ENCODE peak calls at places on chromosomes 7 and 10, in five cellular contexts. R, B, H, A and N are unnamed samples.

GRCh38 chr10:73534857-73535256 is 39.0 kb upstream of the PPP3CB start:
- DNase-seq in R (no peak), B (no peak), H (no peak), A (no peak), N (no peak)

GRCh38 chr7:55048221-55048859 is 29.5 kb downstream of the EGFR start:
- DNase-seq in R (no peak), B (no peak), H (no peak), A (no peak), N (no peak)

GRCh38 chr7:129438839-129439640 is 4.8 kb downstream of the STRIP2 start:
- DNase-seq in R (peak), B (no peak), H (no peak), A (no peak), N (no peak)

GRCh38 chr7:136234040-136234439 is 256.9 kb upstream of the MTPN start:
- DNase-seq in R (no peak), B (no peak), H (no peak), A (no peak), N (no peak)

GRCh38 chr7:30503273-30504212 is 1.1 kb downstream of the GGCT start:
- DNase-seq in R (no peak), B (no peak), H (no peak), A (no peak), N (no peak)

GRCh38 chr7:93117852-93118530 is at the start of gene SAMD9:
- DNase-seq in R (peak), B (peak), H (no peak), A (no peak), N (peak)

GRCh38 chr10:27659786-27660185 is 85.8 kb downstream of the MKX start:
- DNase-seq in R (no peak), B (no peak), H (peak), A (no peak), N (peak)

GRCh38 chr7:88432321-88432720 is 125.6 kb upstream of the STEAP4 start:
- DNase-seq in R (no peak), B (no peak), H (no peak), A (no peak), N (no peak)

GRCh38 chr10:125146791-125147604 is 13.4 kb downstream of the CTBP2 start:
- DNase-seq in R (peak), B (no peak), H (peak), A (no peak), N (peak)

GRCh38 chr7:13724631-13725566 is 264.6 kb downstream of the ETV1 start:
- DNase-seq in R (peak), B (no peak), H (no peak), A (no peak), N (no peak)

GRCh38 chr7:209846-210245 is 17.5 kb downstream of the FAM20C start:
- DNase-seq in R (no peak), B (no peak), H (no peak), A (no peak), N (no peak)

GRCh38 chr7:23680417-23681405 is 712 bp downstream of the FAM221A start:
- DNase-seq in R (peak), B (no peak), H (peak), A (peak), N (peak)

GRCh38 chr7:12423355-12423994 is 19.8 kb upstream of the VWDE start:
- DNase-seq in R (no peak), B (peak), H (no peak), A (no peak), N (peak)

GRCh38 chr10:62726142-62726541 is 78.4 kb upstream of the ADO start:
- DNase-seq in R (no peak), B (no peak), H (no peak), A (no peak), N (no peak)

GRCh38 chr7:13800694-13801448 is 188.6 kb downstream of the ETV1 start:
- DNase-seq in R (peak), B (peak), H (no peak), A (no peak), N (peak)

GRCh38 chr7:577278-577665 is 57.6 kb upstream of the PDGFA start:
- DNase-seq in R (no peak), B (no peak), H (no peak), A (no peak), N (no peak)

GRCh38 chr10:96511044-96511945 is 2.4 kb downstream of the TLL2 start:
- DNase-seq in R (no peak), B (no peak), H (peak), A (peak), N (peak)

GRCh38 chr7:27220440-27220955 is 20.6 kb upstream of the HOXA13 start:
- DNase-seq in R (no peak), B (no peak), H (peak), A (no peak), N (no peak)

GRCh38 chr7:137513091-137513490 is 169.6 kb upstream of the PTN start:
- DNase-seq in R (no peak), B (no peak), H (no peak), A (no peak), N (no peak)

GRCh38 chr10:34655286-34656170 is 159.6 kb downstream of the PARD3 start:
- DNase-seq in R (peak), B (peak), H (peak), A (peak), N (peak)

GRCh38 chr10:86349474-86349873 is 17.1 kb downstream of the GRID1 start:
- DNase-seq in R (no peak), B (no peak), H (peak), A (peak), N (no peak)

GRCh38 chr10:248307-248706 is 113.1 kb downstream of the ZMYND11 start:
- DNase-seq in R (no peak), B (no peak), H (no peak), A (no peak), N (no peak)

GRCh38 chr10:58457761-58458616 is 54.7 kb upstream of the BICC1 start:
- DNase-seq in R (no peak), B (peak), H (no peak), A (no peak), N (peak)

GRCh38 chr7:36119005-36119711 is 33.9 kb upstream of the EEPD1 start:
- DNase-seq in R (no peak), B (peak), H (no peak), A (no peak), N (peak)

GRCh38 chr7:24786941-24787340 is 29.7 kb upstream of the GSDME start:
- DNase-seq in R (peak), B (peak), H (no peak), A (no peak), N (peak)

GRCh38 chr7:75646551-75647102 is 92.1 kb downstream of the HIP1 start:
- DNase-seq in R (no peak), B (no peak), H (peak), A (no peak), N (no peak)

GRCh38 chr10:110005716-110006115 is 2.1 kb upstream of the ADD3 start:
- DNase-seq in R (peak), B (peak), H (peak), A (peak), N (peak)

GRCh38 chr7:142088022-142088714 is 23.4 kb upstream of the MGAM2 start:
- DNase-seq in R (no peak), B (no peak), H (no peak), A (no peak), N (no peak)

GRCh38 chr10:4008676-4009382 is 223.8 kb upstream of the KLF6 start:
- DNase-seq in R (no peak), B (no peak), H (no peak), A (no peak), N (no peak)
- TF ChIP-seq CTCF in R (no peak), B (no peak), H (no peak), A (no peak), N (no peak)

DNA sequence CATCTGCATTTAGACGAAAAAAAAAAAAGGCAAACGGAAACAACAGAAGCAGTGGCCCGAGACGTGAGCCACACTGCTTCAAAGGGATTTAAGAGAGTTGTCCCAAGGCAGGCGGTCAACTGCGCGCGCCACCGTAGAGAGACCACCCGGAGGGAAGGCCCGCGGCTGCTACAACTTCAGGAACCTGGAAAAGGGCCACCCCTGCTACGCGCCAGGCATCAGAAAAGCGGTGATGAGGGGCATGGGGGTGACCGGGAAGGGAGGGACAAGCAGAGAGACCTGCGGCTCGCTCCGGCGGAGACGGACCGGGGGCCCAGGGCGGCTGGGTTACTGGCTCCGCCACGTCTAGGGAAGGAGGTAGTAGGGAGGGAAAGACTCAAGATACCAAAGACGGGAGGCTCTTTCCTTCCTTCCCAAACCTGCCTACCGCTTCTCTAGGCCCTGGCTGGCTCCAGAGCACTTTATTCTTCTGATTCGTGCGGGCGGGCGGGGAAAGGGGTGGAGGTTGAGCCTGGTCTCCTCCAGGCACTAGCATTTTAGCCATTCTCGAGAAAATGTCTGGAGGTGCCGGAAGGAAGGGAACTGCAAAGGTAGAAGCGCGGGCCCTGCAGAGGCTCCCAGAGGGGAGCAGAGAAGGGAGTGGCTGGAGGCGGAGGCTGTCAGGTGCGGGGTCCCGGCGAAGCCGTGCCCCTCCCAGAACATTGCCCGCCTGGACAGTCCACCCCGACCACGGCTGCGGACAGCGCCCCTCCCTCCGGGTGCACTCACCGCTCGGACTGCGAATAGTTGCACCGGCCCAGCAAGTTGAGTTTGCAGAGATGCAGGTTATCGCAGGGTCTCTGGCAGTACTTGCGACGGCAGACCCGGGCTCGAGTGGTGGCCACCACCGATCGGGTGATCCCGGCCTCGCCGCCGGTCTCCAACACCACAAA is 998 bp downstream of the ZC3HAV1 start:
- DNase-seq in R (no peak), B (no peak), H (peak), A (peak), N (peak)
- TF ChIP-seq CTCF in R (no peak), B (no peak), H (no peak), A (no peak), N (no peak)

GRCh38 chr10:116268976-116269375 is 4.0 kb downstream of the GFRA1 start:
- DNase-seq in R (no peak), B (no peak), H (no peak), A (no peak), N (no peak)
- TF ChIP-seq CTCF in R (peak), B (no peak), H (no peak), A (no peak), N (no peak)

GRCh38 chr10:127298396-127298795 is 102.0 kb upstream of the INSYN2A start:
- DNase-seq in R (peak), B (no peak), H (no peak), A (no peak), N (peak)

GRCh38 chr10:127292888-127293287 is 96.5 kb upstream of the INSYN2A start:
- DNase-seq in R (no peak), B (no peak), H (no peak), A (no peak), N (no peak)

GRCh38 chr10:127296696-127297095 is 100.3 kb upstream of the INSYN2A start:
- DNase-seq in R (no peak), B (no peak), H (no peak), A (no peak), N (no peak)

GRCh38 chr10:127293640-127294039 is 97.2 kb upstream of the INSYN2A start:
- DNase-seq in R (no peak), B (no peak), H (no peak), A (no peak), N (peak)
- TF ChIP-seq CTCF in R (no peak), B (no peak), H (no peak), A (no peak), N (no peak)

GRCh38 chr10:29590598-29591415 is 44.0 kb downstream of the SVIL start:
- DNase-seq in R (no peak), B (peak), H (no peak), A (no peak), N (peak)
- TF ChIP-seq CTCF in R (peak), B (peak), H (peak), A (peak), N (peak)

GRCh38 chr10:28797904-28798371 is 120.6 kb downstream of the BAMBI start:
- DNase-seq in R (no peak), B (no peak), H (no peak), A (no peak), N (no peak)
- TF ChIP-seq CTCF in R (no peak), B (no peak), H (no peak), A (no peak), N (no peak)